ENCODE peak calls at places on chromosomes 1 and 21, in ten cellular contexts. B, G, N, R, T, O, V, L, C and Y are unnamed samples.

GRCh38 chr1:3903141-3904005 is 3.3 kb upstream of the C1orf174 start:
- DNase-seq in B (no peak), G (no peak), N (no peak), R (no peak), T (peak; percentile 1), O (no peak), V (no peak), L (no peak), C (no peak), Y (peak; percentile 61)

GRCh38 chr1:176531036-176531435 is 68.1 kb downstream of the PAPPA2 start:
- DNase-seq in B (no peak), G (no peak), N (no peak), R (peak; percentile 23), T (no peak), O (no peak), V (no peak), L (no peak), C (no peak), Y (no peak)

GRCh38 chr1:234214911-234215892 is 158.1 kb upstream of the COA6 start:
- DNase-seq in B (no peak), G (no peak), N (no peak), R (no peak), T (no peak), O (no peak), V (no peak), L (no peak), C (no peak), Y (no peak)

GRCh38 chr1:90987860-90988259 is 34.0 kb downstream of the ZNF644 start:
- DNase-seq in B (no peak), G (no peak), N (no peak), R (no peak), T (no peak), O (no peak), V (no peak), L (no peak), C (no peak), Y (no peak)

GRCh38 chr1:72186733-72187307 is 95.5 kb downstream of the NEGR1 start:
- DNase-seq in B (no peak), G (peak; percentile 18), N (no peak), R (peak; percentile 31), T (no peak), O (no peak), V (no peak), L (no peak), C (no peak), Y (no peak)

GRCh38 chr1:55070765-55071164 is 31.4 kb downstream of the PCSK9 start:
- DNase-seq in B (no peak), G (no peak), N (no peak), R (no peak), T (no peak), O (no peak), V (no peak), L (no peak), C (no peak), Y (no peak)

GRCh38 chr1:46134660-46135331 is 2.4 kb upstream of the PIK3R3 start:
- DNase-seq in B (no peak), G (no peak), N (no peak), R (no peak), T (no peak), O (no peak), V (no peak), L (no peak), C (peak; percentile 31), Y (no peak)

GRCh38 chr1:44733365-44733764 is 2.4 kb upstream of the RNU5D-1 start:
- DNase-seq in B (no peak), G (no peak), N (no peak), R (no peak), T (no peak), O (no peak), V (no peak), L (no peak), C (no peak), Y (no peak)

GRCh38 chr1:17119744-17120482 is 662 bp upstream of the PADI2 start:
- DNase-seq in B (no peak), G (no peak), N (no peak), R (no peak), T (no peak), O (no peak), V (no peak), L (no peak), C (peak; percentile 52), Y (no peak)

GRCh38 chr1:168335500-168335899 is 54.8 kb downstream of the TBX19 start:
- DNase-seq in B (no peak), G (no peak), N (no peak), R (no peak), T (no peak), O (no peak), V (no peak), L (no peak), C (no peak), Y (no peak)

GRCh38 chr1:40650075-40650474 is 15.4 kb downstream of the RIMS3 start:
- DNase-seq in B (no peak), G (no peak), N (no peak), R (no peak), T (no peak), O (no peak), V (no peak), L (no peak), C (no peak), Y (no peak)

GRCh38 chr1:95116666-95117206 is 419 bp upstream of the TLCD4 start:
- DNase-seq in B (peak; percentile 45), G (no peak), N (no peak), R (peak; percentile 71), T (no peak), O (peak; percentile 18), V (no peak), L (no peak), C (peak; percentile 11), Y (no peak)

GRCh38 chr1:99659755-99660210 is 13.9 kb downstream of the PALMD start:
- DNase-seq in B (no peak), G (no peak), N (peak; percentile 71), R (no peak), T (no peak), O (no peak), V (no peak), L (no peak), C (no peak), Y (no peak)

GRCh38 chr1:7784492-7785071 is 491 bp downstream of the PER3 start:
- DNase-seq in B (no peak), G (no peak), N (no peak), R (no peak), T (no peak), O (peak; percentile 6), V (no peak), L (no peak), C (no peak), Y (no peak)

GRCh38 chr1:82226198-82226505 is 425.4 kb downstream of the ADGRL2 start:
- DNase-seq in B (no peak), G (no peak), N (no peak), R (no peak), T (no peak), O (no peak), V (no peak), L (no peak), C (no peak), Y (no peak)

GRCh38 chr1:154410185-154410827 is 5.2 kb downstream of the IL6R start:
- DNase-seq in B (no peak), G (no peak), N (no peak), R (no peak), T (no peak), O (no peak), V (no peak), L (no peak), C (no peak), Y (no peak)

GRCh38 chr21:37566790-37567725 is 200.5 kb downstream of the DYRK1A start:
- DNase-seq in B (peak; percentile 16), G (no peak), N (no peak), R (no peak), T (no peak), O (no peak), V (no peak), L (no peak), C (no peak), Y (no peak)

GRCh38 chr1:154221815-154222081 is 993 bp downstream of the UBAP2L start:
- DNase-seq in B (no peak), G (peak; percentile 60), N (no peak), R (peak; percentile 3), T (no peak), O (no peak), V (no peak), L (no peak), C (no peak), Y (no peak)

GRCh38 chr1:26368006-26368405 is 4.5 kb downstream of the ZNF683 start:
- DNase-seq in B (no peak), G (no peak), N (no peak), R (no peak), T (no peak), O (no peak), V (no peak), L (no peak), C (no peak), Y (no peak)

GRCh38 chr1:23984417-23985186 is 4.5 kb upstream of the SRSF10 start:
- DNase-seq in B (no peak), G (no peak), N (peak; percentile 73), R (no peak), T (no peak), O (no peak), V (no peak), L (no peak), C (no peak), Y (no peak)

GRCh38 chr1:47508900-47509488 is 71.2 kb downstream of the FOXD2 start:
- DNase-seq in B (no peak), G (no peak), N (no peak), R (no peak), T (no peak), O (no peak), V (no peak), L (no peak), C (no peak), Y (no peak)

GRCh38 chr21:33644383-33645074 is 2.2 kb downstream of the ITSN1 start:
- DNase-seq in B (no peak), G (no peak), N (no peak), R (no peak), T (no peak), O (no peak), V (no peak), L (no peak), C (peak; percentile 62), Y (no peak)

GRCh38 chr1:15671430-15671829 is 12.7 kb upstream of the PLEKHM2 start:
- DNase-seq in B (no peak), G (no peak), N (no peak), R (no peak), T (no peak), O (no peak), V (no peak), L (no peak), C (no peak), Y (no peak)

GRCh38 chr1:205317311-205317917 is 4.1 kb downstream of the NUAK2 start:
- DNase-seq in B (no peak), G (no peak), N (no peak), R (peak; percentile 65), T (no peak), O (no peak), V (no peak), L (no peak), C (no peak), Y (no peak)

GRCh38 chr21:45381865-45382697 is 22.9 kb upstream of the COL18A1 start:
- DNase-seq in B (no peak), G (no peak), N (no peak), R (no peak), T (peak; percentile 6), O (no peak), V (no peak), L (no peak), C (no peak), Y (peak; percentile 38)